ENCODE peak calls at places on chromosome 2, in ten cellular contexts. One of them, this sample, is unnamed.
A peak's percentile ranks its signal among the peaks of the same experiment; 100 is the strongest.

GRCh38 chr2:15764683-15765011 is 173.0 kb downstream of the DDX1 start:
- DNase-seq in left cardiac atrium: no peak
- DNase-seq in stimulated activated CD4-positive, alpha-beta T cell treated with anti-CD3 and anti-CD28 coated beads, Interleukin-2, amount 100 ng/mL, for 48 hours: no peak
- DNase-seq in endothelial cell of umbilical vein: no peak
- DNase-seq in HEK293T: no peak
- DNase-seq in NCI-H2081: no peak
- DNase-seq in NCI-H774: no peak
- DNase-seq in MCF 10A: no peak
- DNase-seq in fibroblast of the conjunctiva: no peak
- DNase-seq in NCI-H69: no peak
- DNase-seq in this sample: no peak

GRCh38 chr2:75503048-75503607 is 57.6 kb downstream of the EVA1A start:
- DNase-seq in NCI-H69: peak; percentile 38
- DNase-seq in HEK293T: no peak
- DNase-seq in NCI-H774: no peak
- DNase-seq in NCI-H2081: no peak
- DNase-seq in stimulated activated CD4-positive, alpha-beta T cell treated with anti-CD3 and anti-CD28 coated beads, Interleukin-2, amount 100 ng/mL, for 48 hours: no peak
- DNase-seq in MCF 10A: peak; percentile 8
- DNase-seq in left cardiac atrium: no peak
- DNase-seq in fibroblast of the conjunctiva: no peak
- DNase-seq in endothelial cell of umbilical vein: peak; percentile 97
- DNase-seq in this sample: peak; percentile 47

GRCh38 chr2:158723921-158724802 is 71.0 kb upstream of the DAPL1 start:
- DNase-seq in NCI-H69: peak; percentile 93
- DNase-seq in MCF 10A: peak; percentile 25
- DNase-seq in stimulated activated CD4-positive, alpha-beta T cell treated with anti-CD3 and anti-CD28 coated beads, Interleukin-2, amount 100 ng/mL, for 48 hours: no peak
- DNase-seq in fibroblast of the conjunctiva: no peak
- DNase-seq in left cardiac atrium: no peak
- DNase-seq in NCI-H2081: no peak
- DNase-seq in HEK293T: peak; percentile 56
- DNase-seq in endothelial cell of umbilical vein: no peak
- DNase-seq in NCI-H774: no peak
- DNase-seq in this sample: no peak

GRCh38 chr2:193240752-193241151 is 1046.0 kb upstream of the TMEFF2 start:
- DNase-seq in endothelial cell of umbilical vein: no peak
- DNase-seq in stimulated activated CD4-positive, alpha-beta T cell treated with anti-CD3 and anti-CD28 coated beads, Interleukin-2, amount 100 ng/mL, for 48 hours: no peak
- DNase-seq in HEK293T: peak; percentile 6
- DNase-seq in NCI-H774: no peak
- DNase-seq in NCI-H69: peak; percentile 45
- DNase-seq in fibroblast of the conjunctiva: no peak
- DNase-seq in left cardiac atrium: no peak
- DNase-seq in MCF 10A: no peak
- DNase-seq in NCI-H2081: no peak
- DNase-seq in this sample: peak; percentile 7

GRCh38 chr2:164562666-164563065 is 58.6 kb downstream of the GRB14 start:
- DNase-seq in NCI-H2081: no peak
- DNase-seq in stimulated activated CD4-positive, alpha-beta T cell treated with anti-CD3 and anti-CD28 coated beads, Interleukin-2, amount 100 ng/mL, for 48 hours: no peak
- DNase-seq in endothelial cell of umbilical vein: peak; percentile 88
- DNase-seq in NCI-H774: no peak
- DNase-seq in left cardiac atrium: no peak
- DNase-seq in fibroblast of the conjunctiva: no peak
- DNase-seq in NCI-H69: no peak
- DNase-seq in MCF 10A: no peak
- DNase-seq in HEK293T: no peak
- DNase-seq in this sample: no peak

GRCh38 chr2:11621465-11621864 is 48.5 kb downstream of the NTSR2 start:
- DNase-seq in stimulated activated CD4-positive, alpha-beta T cell treated with anti-CD3 and anti-CD28 coated beads, Interleukin-2, amount 100 ng/mL, for 48 hours: no peak
- DNase-seq in NCI-H69: no peak
- DNase-seq in fibroblast of the conjunctiva: no peak
- DNase-seq in HEK293T: no peak
- DNase-seq in left cardiac atrium: no peak
- DNase-seq in MCF 10A: no peak
- DNase-seq in NCI-H774: no peak
- DNase-seq in NCI-H2081: no peak
- DNase-seq in endothelial cell of umbilical vein: no peak
- DNase-seq in this sample: no peak

GRCh38 chr2:86037795-86038192 is 67.9 kb downstream of the POLR1A start:
- DNase-seq in HEK293T: no peak
- DNase-seq in endothelial cell of umbilical vein: no peak
- DNase-seq in NCI-H774: no peak
- DNase-seq in fibroblast of the conjunctiva: no peak
- DNase-seq in left cardiac atrium: no peak
- DNase-seq in NCI-H2081: no peak
- DNase-seq in NCI-H69: no peak
- DNase-seq in stimulated activated CD4-positive, alpha-beta T cell treated with anti-CD3 and anti-CD28 coated beads, Interleukin-2, amount 100 ng/mL, for 48 hours: no peak
- DNase-seq in MCF 10A: no peak
- DNase-seq in this sample: no peak

GRCh38 chr2:120720176-120720575 is 15.5 kb upstream of the GLI2 start:
- DNase-seq in MCF 10A: no peak
- DNase-seq in NCI-H2081: no peak
- DNase-seq in endothelial cell of umbilical vein: no peak
- DNase-seq in stimulated activated CD4-positive, alpha-beta T cell treated with anti-CD3 and anti-CD28 coated beads, Interleukin-2, amount 100 ng/mL, for 48 hours: no peak
- DNase-seq in HEK293T: no peak
- DNase-seq in NCI-H774: no peak
- DNase-seq in fibroblast of the conjunctiva: no peak
- DNase-seq in NCI-H69: no peak
- DNase-seq in left cardiac atrium: no peak
- DNase-seq in this sample: no peak

GRCh38 chr2:218981390-218982311 is 3.3 kb downstream of the FEV start:
- DNase-seq in NCI-H774: no peak
- DNase-seq in MCF 10A: no peak
- DNase-seq in left cardiac atrium: no peak
- DNase-seq in NCI-H2081: no peak
- DNase-seq in stimulated activated CD4-positive, alpha-beta T cell treated with anti-CD3 and anti-CD28 coated beads, Interleukin-2, amount 100 ng/mL, for 48 hours: no peak
- DNase-seq in HEK293T: no peak
- DNase-seq in NCI-H69: no peak
- DNase-seq in fibroblast of the conjunctiva: no peak
- DNase-seq in endothelial cell of umbilical vein: no peak
- DNase-seq in this sample: peak; percentile 52

This sample was measured in adipocyte.